ENCODE peak calls at places on chromosome 6, in nine cellular contexts. G is substantia nigra; V is activated T-cell treated with anti-CD3 and anti-CD28 coated beads, Interleukin-2, amount 50 U/mL, for 72 hours; B is brain microvascular endothelial cell; O is B cell; A is D341Med; J is Daoy; I is AG08396; W is heart left ventricle. M is an unnamed sample.

GRCh38 chr6:124078169-124078568 is 274.5 kb downstream of the NKAIN2 start:
- DNase-seq in O (no peak), G (no peak), I (no peak), A (no peak), V (no peak), B (no peak), W (no peak), J (no peak), M (no peak)

GRCh38 chr6:6643398-6643797 is 54.9 kb downstream of the LY86 start:
- DNase-seq in A (no peak), B (no peak), I (no peak), G (no peak), O (no peak), V (peak), J (no peak), W (no peak), M (no peak)

GRCh38 chr6:87968435-87969278 is 79.0 kb upstream of the SPACA1 start:
- DNase-seq in O (peak), A (no peak), I (no peak), W (no peak), G (no peak), V (no peak), B (peak), J (peak), M (peak)

GRCh38 chr6:20334334-20334733 is 67.3 kb upstream of the E2F3 start:
- DNase-seq in O (no peak), B (no peak), V (no peak), G (no peak), A (no peak), J (peak), I (no peak), W (peak), M (no peak)

GRCh38 chr6:7664003-7664402 is 61.9 kb upstream of the BMP6 start:
- DNase-seq in B (no peak), I (no peak), J (no peak), G (no peak), W (no peak), O (no peak), A (no peak), V (no peak), M (no peak)

GRCh38 chr6:157267654-157268053 is 55.7 kb downstream of the TMEM242 start:
- DNase-seq in A (no peak), J (no peak), O (no peak), V (no peak), I (no peak), W (no peak), G (no peak), B (no peak), M (no peak)

GRCh38 chr6:118776607-118777549 is 117.1 kb upstream of the ASF1A start:
- DNase-seq in O (peak), G (no peak), I (peak), W (peak), B (peak), J (peak), V (peak), A (peak), M (peak)

GRCh38 chr6:143196525-143197225 is 136.0 kb downstream of the AIG1 start:
- DNase-seq in V (no peak), A (no peak), I (no peak), J (peak), G (no peak), W (no peak), B (peak), O (no peak), M (no peak)

GRCh38 chr6:125918681-125919566 is 37.6 kb upstream of the HINT3 start:
- DNase-seq in A (no peak), I (peak), J (peak), W (no peak), G (no peak), B (peak), V (peak), O (peak), M (peak)

GRCh38 chr6:116314218-116314617 is 34.5 kb upstream of the TSPYL1 start:
- DNase-seq in J (peak), B (no peak), O (no peak), A (no peak), V (no peak), I (no peak), G (no peak), W (no peak), M (no peak)

GRCh38 chr6:136178749-136179148 is 71.4 kb downstream of the MTFR2 start:
- DNase-seq in A (no peak), B (no peak), I (no peak), O (no peak), J (no peak), G (no peak), V (no peak), W (no peak), M (no peak)

GRCh38 chr6:125486881-125487280 is 185.1 kb upstream of the HDDC2 start:
- DNase-seq in V (no peak), B (no peak), I (no peak), W (no peak), A (no peak), J (no peak), O (no peak), G (no peak), M (no peak)

GRCh38 chr6:30113377-30113759 is 478 bp upstream of the TRIM31 start:
- DNase-seq in W (no peak), G (no peak), J (no peak), B (no peak), I (no peak), O (no peak), A (no peak), V (no peak), M (no peak)

GRCh38 chr6:42028234-42029061 is 21.9 kb upstream of the TAF8 start:
- DNase-seq in W (peak), B (peak), O (no peak), J (peak), A (no peak), I (no peak), V (no peak), G (no peak), M (no peak)

GRCh38 chr6:108655840-108656650 is 95.3 kb downstream of the FOXO3 start:
- DNase-seq in B (peak), J (peak), A (no peak), O (no peak), V (no peak), I (peak), G (no peak), W (peak), M (no peak)

GRCh38 chr6:109093732-109094131 is 914 bp downstream of the SESN1 start:
- DNase-seq in B (no peak), A (no peak), V (no peak), J (no peak), I (no peak), G (no peak), O (no peak), W (no peak), M (no peak)

GRCh38 chr6:7628915-7629314 is 38.9 kb downstream of the SNRNP48 start:
- DNase-seq in G (no peak), O (no peak), A (no peak), I (no peak), B (no peak), V (no peak), W (no peak), J (no peak), M (no peak)

GRCh38 chr6:90044833-90045337 is 150.6 kb downstream of the GJA10 start:
- DNase-seq in B (peak), A (no peak), V (no peak), O (no peak), W (no peak), J (peak), I (no peak), G (no peak), M (no peak)

GRCh38 chr6:15148356-15149058 is 97.4 kb upstream of the JARID2 start:
- DNase-seq in A (peak), I (peak), O (no peak), V (no peak), B (peak), W (no peak), J (peak), G (no peak), M (no peak)

GRCh38 chr6:156562636-156563035 is 214.5 kb upstream of the ARID1B start:
- DNase-seq in O (no peak), J (no peak), B (no peak), W (no peak), G (no peak), I (no peak), V (no peak), A (no peak), M (no peak)

GRCh38 chr6:169172946-169173345 is 80.7 kb downstream of the THBS2 start:
- DNase-seq in V (no peak), G (no peak), I (no peak), J (no peak), O (no peak), B (no peak), W (no peak), A (peak), M (no peak)

GRCh38 chr6:29447670-29448069 is 8.6 kb downstream of the OR10C1 start:
- DNase-seq in G (no peak), V (no peak), W (no peak), A (no peak), O (no peak), B (peak), J (peak), I (no peak), M (no peak)

GRCh38 chr6:83429857-83430605 is 820 bp downstream of the ME1 start:
- DNase-seq in B (peak), W (no peak), I (peak), A (no peak), O (no peak), J (peak), V (no peak), G (no peak), M (no peak)

GRCh38 chr6:168371989-168372711 is 52.6 kb upstream of the DACT2 start:
- DNase-seq in J (no peak), G (no peak), O (peak), A (no peak), I (no peak), B (no peak), V (no peak), W (no peak), M (no peak)

GRCh38 chr6:148272084-148272483 is 70.6 kb upstream of the SASH1 start:
- DNase-seq in V (no peak), O (no peak), G (no peak), W (no peak), B (peak), I (peak), J (peak), A (no peak), M (no peak)

GRCh38 chr6:27251672-27252251 is 4.3 kb downstream of the PRSS16 start:
- DNase-seq in J (peak), I (peak), A (peak), B (peak), O (peak), G (no peak), V (peak), W (no peak), M (peak)

GRCh38 chr6:166738361-166738760 is 111.3 kb upstream of the RPS6KA2 start:
- DNase-seq in W (no peak), I (no peak), B (no peak), A (no peak), G (no peak), O (no peak), V (no peak), J (no peak), M (no peak)

GRCh38 chr6:125940691-125941090 is 15.9 kb upstream of the HINT3 start:
- DNase-seq in J (no peak), O (no peak), W (no peak), G (no peak), V (no peak), A (no peak), B (no peak), I (no peak), M (no peak)

GRCh38 chr6:138577151-138577915 is 78.0 kb upstream of the NHSL1 start:
- DNase-seq in J (peak), I (no peak), W (no peak), A (no peak), B (no peak), O (no peak), V (no peak), G (no peak), M (no peak)

GRCh38 chr6:14681699-14682487 is 564.0 kb upstream of the JARID2 start:
- DNase-seq in B (no peak), I (no peak), A (no peak), G (no peak), J (peak), V (no peak), O (no peak), W (no peak), M (no peak)

GRCh38 chr6:92682999-92683398 is 736.4 kb downstream of the EPHA7 start:
- DNase-seq in J (no peak), I (no peak), W (no peak), O (no peak), V (no peak), G (no peak), A (no peak), B (no peak), M (no peak)

GRCh38 chr6:28606424-28607391 is 81.0 kb downstream of the GPX5 start:
- DNase-seq in J (peak), A (peak), V (peak), I (peak), G (no peak), W (no peak), O (no peak), B (peak), M (peak)

GRCh38 chr6:169092375-169092774 is 161.3 kb downstream of the THBS2 start:
- DNase-seq in G (no peak), W (no peak), J (no peak), V (no peak), I (no peak), O (no peak), B (peak), A (no peak), M (no peak)

GRCh38 chr6:112050417-112050816 is 3.5 kb upstream of the CCN6 start:
- DNase-seq in W (no peak), J (no peak), I (no peak), O (no peak), B (no peak), V (no peak), A (no peak), G (no peak), M (no peak)

GRCh38 chr6:157644043-157644810 is 178.8 kb upstream of the SNX9 start:
- DNase-seq in G (no peak), O (no peak), V (peak), J (no peak), I (peak), W (no peak), A (peak), B (no peak), M (peak)

M was measured in activated naive CD8-positive, alpha-beta T cell treated with anti-CD3 and anti-CD28 coated beads for 36 hours.